ENCODE peak calls at places on chromosomes 3 and 15, in seven cellular contexts. N, L, U, Q, S, Y and H are unnamed samples. For H3K4me1, the result is how much of the 10 kb centered on the place peaks cover.

GRCh38 chr3:48716508-48716981 is 476 bp downstream of the IP6K2 start:
- DNase-seq in Q (no peak), U (no peak), S (no peak), L (peak), N (peak), Y (peak), H (no peak)

GRCh38 chr3:45795882-45796765 is at the start of gene SLC6A20:
- DNase-seq in L (no peak), Q (no peak), U (no peak), N (no peak), S (no peak), Y (peak), H (peak)

GRCh38 chr15:33547876-33548275 is 237.1 kb downstream of the RYR3 start:
- DNase-seq in S (no peak), Q (peak), L (peak), Y (no peak), N (peak), U (no peak), H (no peak)

GRCh38 chr3:168467085-168467714 is 371.5 kb upstream of the GOLIM4 start:
- DNase-seq in N (peak), Q (peak), S (no peak), U (no peak), L (no peak), Y (no peak), H (no peak)

GRCh38 chr3:99568936-99569335 is 69.5 kb upstream of the COL8A1 start:
- DNase-seq in S (no peak), Q (peak), N (no peak), Y (no peak), U (no peak), L (no peak), H (no peak)

GRCh38 chr15:63072023-63072650 is 29.6 kb downstream of the TPM1 start:
- DNase-seq in Q (no peak), L (no peak), N (no peak), Y (no peak), S (no peak), U (no peak), H (no peak)

GRCh38 chr15:78204351-78205309 is 29.7 kb downstream of the ACSBG1 start:
- DNase-seq in U (no peak), Y (no peak), L (no peak), S (peak), N (peak), Q (no peak), H (no peak)

GRCh38 chr3:197730200-197730599 is 6.5 kb downstream of the RUBCN start:
- DNase-seq in L (no peak), N (no peak), U (no peak), Y (no peak), S (no peak), Q (peak), H (no peak)

GRCh38 chr3:197458179-197458707 is 97.5 kb downstream of the BDH1 start:
- DNase-seq in Q (no peak), N (no peak), S (no peak), Y (peak), U (no peak), L (peak), H (no peak)

GRCh38 chr3:170642882-170643601 is 57.2 kb upstream of the SLC7A14 start:
- DNase-seq in L (no peak), Q (no peak), N (peak), S (no peak), Y (no peak), U (no peak), H (no peak)

GRCh38 chr3:112689989-112690388 is 49.0 kb upstream of the CCDC80 start:
- DNase-seq in U (no peak), Q (no peak), Y (no peak), S (no peak), L (no peak), N (no peak), H (no peak)

GRCh38 chr15:66912001-66912400 is 153.4 kb upstream of the SMAD3 start:
- DNase-seq in S (no peak), N (no peak), Q (no peak), U (no peak), L (no peak), Y (no peak), H (no peak)

GRCh38 chr15:92714457-92715401 is 59.2 kb upstream of the FAM174B start:
- DNase-seq in N (peak), Q (peak), Y (peak), S (peak), U (peak), L (peak), H (peak)

GRCh38 chr3:44223274-44223673 is 18.4 kb upstream of the TOPAZ1 start:
- DNase-seq in L (no peak), Q (peak), Y (no peak), U (no peak), S (no peak), N (no peak), H (no peak)

GRCh38 chr3:97871788-97872187 is 50.0 kb downstream of the CRYBG3 start:
- DNase-seq in N (no peak), U (no peak), Y (no peak), Q (no peak), S (no peak), L (no peak), H (no peak)

GRCh38 chr15:92166029-92166428 is 227.7 kb upstream of the ST8SIA2 start:
- DNase-seq in S (no peak), U (no peak), Q (no peak), N (no peak), L (no peak), Y (no peak), H (no peak)

GRCh38 chr15:32861741-32862140 is 143.9 kb downstream of the GREM1 start:
- DNase-seq in S (peak), L (peak), N (no peak), Q (no peak), U (peak), Y (peak), H (no peak)

GRCh38 chr3:186095584-186096061 is 13.3 kb downstream of the ETV5 start:
- DNase-seq in S (no peak), L (no peak), U (peak), N (no peak), Y (no peak), Q (no peak), H (peak)

GRCh38 chr15:81722982-81723381 is 322.8 kb downstream of the MEX3B start:
- DNase-seq in L (no peak), Q (no peak), S (no peak), U (no peak), Y (no peak), N (no peak), H (no peak)

GRCh38 chr3:124234852-124235252 is 242.9 kb upstream of the ROPN1 start:
- DNase-seq in U (no peak), Y (no peak), Q (no peak), L (no peak), S (no peak), N (peak), H (no peak)
- H3K4me1 ChIP-seq in U (under half), Y (under half), Q (under half), L (under half), S (under half), N (under half), H (under half)

GRCh38 chr15:73386238-73386637 is 17.5 kb upstream of the HCN4 start:
- DNase-seq in Q (no peak), N (no peak), U (peak), Y (no peak), L (no peak), S (no peak), H (no peak)
- H3K4me3 ChIP-seq in Q (no peak), N (no peak), U (no peak), Y (no peak), L (no peak), S (no peak), H (no peak)

GRCh38 chr15:98722645-98723044 is 74.3 kb downstream of the IGF1R start:
- DNase-seq in Y (no peak), L (no peak), Q (no peak), U (no peak), N (no peak), S (no peak), H (no peak)

GRCh38 chr15:98724017-98724416 is 75.7 kb downstream of the IGF1R start:
- DNase-seq in Y (no peak), N (no peak), L (no peak), S (no peak), U (no peak), Q (no peak), H (no peak)

GRCh38 chr15:98723195-98723594 is 74.9 kb downstream of the IGF1R start:
- DNase-seq in N (no peak), U (no peak), Y (no peak), Q (no peak), L (no peak), S (no peak), H (no peak)

GRCh38 chr15:98725874-98726273 is 77.5 kb downstream of the IGF1R start:
- DNase-seq in Y (peak), Q (no peak), U (no peak), S (no peak), N (no peak), L (no peak), H (no peak)

DNA sequence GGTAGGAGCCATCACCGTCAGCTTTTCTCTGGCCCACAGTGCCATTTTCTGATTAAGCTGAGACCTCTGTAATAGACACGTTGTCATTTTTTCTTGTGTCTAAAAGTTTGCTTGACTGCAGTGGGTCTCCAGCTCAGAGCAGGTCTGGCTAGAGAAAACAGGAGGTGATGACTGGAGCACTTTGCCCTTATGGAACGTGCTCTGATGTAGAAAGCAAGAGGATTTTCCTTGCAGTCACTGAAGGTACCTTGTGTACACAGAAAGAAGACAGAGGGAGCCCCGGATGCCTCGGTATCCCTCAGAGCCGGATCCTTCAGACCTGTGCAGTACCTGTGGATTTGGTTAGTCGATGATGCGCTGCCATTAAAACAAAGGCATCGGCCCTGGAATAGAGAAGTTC is 76.2 kb downstream of the IGF1R start:
- DNase-seq in L (no peak), Q (no peak), N (no peak), Y (no peak), S (no peak), U (no peak), H (no peak)
- H3K4me1 ChIP-seq in L (under half), Q (under half), N (under half), Y (under half), S (under half), U (half or more), H (under half)

GRCh38 chr3:61841111-61841845 is 279.9 kb downstream of the PTPRG start:
- DNase-seq in S (no peak), U (no peak), L (no peak), Y (no peak), Q (no peak), N (no peak), H (no peak)
- H3K4me3 ChIP-seq in S (no peak), U (no peak), L (no peak), Y (no peak), Q (no peak), N (no peak), H (no peak)

DNA sequence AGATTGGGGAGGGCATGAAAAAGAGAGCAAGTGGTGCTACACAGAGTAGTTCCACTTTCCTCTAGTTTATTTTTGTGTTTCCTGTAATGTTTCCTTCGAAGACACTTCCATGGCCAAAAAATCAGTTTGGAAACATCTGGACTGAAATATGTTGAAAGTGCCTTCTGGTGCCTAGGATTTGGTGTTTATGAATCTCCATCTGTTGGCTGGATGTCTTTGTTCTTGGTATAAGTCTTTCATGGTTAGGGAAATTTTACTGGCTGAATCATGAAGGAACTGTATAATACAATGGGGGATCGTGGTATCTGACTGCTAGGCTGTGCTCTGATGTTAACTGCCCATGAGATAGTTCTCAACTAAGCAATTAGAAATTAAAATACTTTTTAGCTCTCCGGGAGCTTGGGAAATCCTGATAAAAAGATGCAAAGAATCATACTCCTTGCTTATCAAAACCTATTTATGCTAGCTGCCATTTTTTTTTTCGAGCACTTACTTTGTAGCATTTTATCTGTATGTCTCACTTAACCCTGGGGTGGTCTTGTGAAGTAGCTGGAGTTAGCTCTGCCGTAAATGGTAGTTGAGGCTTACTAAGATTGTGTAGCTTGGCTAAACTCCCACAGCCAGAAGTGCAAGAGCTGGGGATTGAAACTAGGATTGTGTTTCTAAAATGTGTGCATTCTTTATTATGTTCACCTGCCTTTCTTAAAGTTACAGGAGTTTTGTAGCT is 22.0 kb downstream of the AKAP13 start:
- DNase-seq in N (no peak), U (no peak), L (no peak), Q (no peak), Y (no peak), S (no peak), H (no peak)
- H3K4me1 ChIP-seq in N (under half), U (under half), L (under half), Q (under half), Y (under half), S (under half), H (half or more)

GRCh38 chr15:96851613-96852012 is 521.1 kb downstream of the NR2F2 start:
- DNase-seq in S (no peak), L (no peak), N (no peak), Y (no peak), U (peak), Q (peak), H (no peak)
- H3K4me3 ChIP-seq in S (no peak), L (no peak), N (no peak), Y (no peak), U (no peak), Q (no peak), H (no peak)

DNA sequence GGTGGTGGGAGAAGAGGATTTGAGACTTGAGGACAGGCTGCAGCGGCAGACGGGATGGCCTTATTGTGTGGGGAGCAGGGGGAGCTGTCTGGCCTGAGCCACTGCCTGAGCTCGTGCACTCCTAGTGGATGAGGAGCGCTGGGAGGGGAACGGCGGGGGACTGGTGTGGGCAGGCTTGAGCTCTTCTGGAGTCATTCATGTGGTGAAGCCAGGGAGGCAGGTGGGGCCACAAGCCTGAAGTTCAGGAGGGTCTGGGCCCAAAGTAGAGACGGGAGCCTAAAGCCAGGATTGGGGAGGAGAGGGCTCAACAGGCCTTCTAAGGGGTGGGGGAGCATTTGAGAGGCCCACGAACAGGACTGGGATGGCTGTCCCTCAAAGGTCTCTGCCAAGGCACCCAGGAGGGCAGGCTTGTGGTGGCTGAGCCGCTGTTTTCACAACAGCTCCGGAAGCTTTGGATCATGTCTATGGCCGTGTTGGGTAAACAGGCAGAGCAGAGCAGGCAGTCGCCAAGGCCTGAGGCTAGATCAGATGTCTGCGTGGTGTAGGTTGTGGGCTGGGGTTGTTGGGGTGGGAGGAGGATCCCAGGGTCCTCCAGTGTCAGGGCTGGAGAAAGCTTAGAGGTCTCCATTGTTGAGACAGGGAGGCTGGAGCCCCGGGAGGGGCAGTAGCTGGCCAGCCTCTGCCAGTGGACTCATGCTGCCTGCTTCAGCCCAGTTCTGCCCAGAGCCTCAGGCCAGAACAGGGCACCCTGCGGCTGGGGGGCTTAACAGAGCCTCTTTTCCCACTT is 8.2 kb downstream of the PRKCD start:
- DNase-seq in U (no peak), Q (no peak), Y (no peak), S (no peak), N (no peak), L (no peak), H (peak)
- H3K4me1 ChIP-seq in U (half or more), Q (under half), Y (under half), S (under half), N (under half), L (under half), H (under half)

DNA sequence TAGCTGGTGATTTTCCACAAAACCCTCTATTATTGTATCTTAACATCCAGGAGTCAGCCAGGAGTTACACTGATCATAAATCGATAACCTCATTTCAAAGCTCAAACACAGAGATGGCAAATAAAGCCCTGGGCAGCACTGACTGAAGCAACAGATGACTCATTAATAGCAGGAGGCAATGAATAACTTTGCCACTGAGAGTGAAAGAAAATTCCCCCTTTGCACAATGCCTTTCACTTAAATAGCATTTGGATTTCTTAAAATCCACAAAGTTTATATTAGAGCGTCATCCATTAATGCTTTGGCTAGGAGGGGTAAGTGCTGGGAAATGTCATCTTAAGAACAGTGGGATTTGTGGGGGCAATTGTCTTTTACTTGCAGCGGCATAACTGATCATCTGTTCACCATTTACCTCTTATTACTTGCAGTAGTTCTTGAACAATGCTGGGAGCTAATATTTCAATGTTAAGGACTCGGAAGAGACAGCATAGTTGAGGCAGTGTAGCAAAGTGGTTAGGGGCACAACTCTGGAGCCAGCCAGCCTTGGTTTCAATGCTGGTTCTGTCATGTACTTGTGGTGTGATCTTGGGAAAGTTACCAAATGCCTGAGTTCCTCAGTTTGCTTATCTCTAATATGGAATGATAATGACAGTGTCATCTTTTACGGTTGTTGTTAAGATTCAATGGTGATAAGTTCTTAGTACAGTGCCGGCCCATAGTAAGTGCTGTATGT is 630.4 kb upstream of the TBL1XR1 start:
- DNase-seq in U (no peak), Y (no peak), N (no peak), L (peak), S (no peak), Q (peak), H (no peak)
- H3K4me3 ChIP-seq in U (no peak), Y (no peak), N (no peak), L (no peak), S (no peak), Q (no peak), H (no peak)

GRCh38 chr3:184693011-184693975 is 18.6 kb downstream of the MAGEF1 start:
- DNase-seq in Y (no peak), S (no peak), N (no peak), Q (no peak), U (no peak), L (no peak), H (no peak)

GRCh38 chr3:184694266-184694665 is 17.6 kb downstream of the MAGEF1 start:
- DNase-seq in L (no peak), U (no peak), Q (no peak), N (no peak), S (no peak), Y (no peak), H (no peak)

GRCh38 chr3:184688872-184689271 is 23.0 kb downstream of the MAGEF1 start:
- DNase-seq in L (no peak), N (no peak), U (peak), Q (no peak), S (no peak), Y (no peak), H (no peak)

GRCh38 chr3:184690236-184690883 is 21.5 kb downstream of the MAGEF1 start:
- DNase-seq in N (no peak), S (no peak), Q (no peak), U (peak), L (no peak), Y (no peak), H (no peak)

GRCh38 chr3:184691397-184692131 is 20.3 kb downstream of the MAGEF1 start:
- DNase-seq in L (no peak), S (peak), N (no peak), Y (no peak), U (no peak), Q (no peak), H (no peak)
- H3K4me1 ChIP-seq in L (under half), S (under half), N (under half), Y (under half), U (under half), Q (under half), H (under half)